ENCODE peak calls at places on chromosomes 13 and 19, in seven cellular contexts. R is right lobe of liver; T is CD8-positive, alpha-beta T cell; X is trophoblast cell; N is PC-9; E is CD4-positive, alpha-beta T cell; Q is right atrium auricular region. S is an unnamed sample.

GRCh38 chr19:1854032-1854541 is 5.8 kb upstream of the REXO1 start:
- DNase-seq in N (no peak), Q (no peak), E (no peak), X (no peak), R (no peak), T (no peak), S (no peak)

GRCh38 chr13:113489171-113489548 is 1.4 kb downstream of the DCUN1D2 start:
- DNase-seq in R (no peak), T (no peak), X (peak; percentile 55), N (peak; percentile 15), E (no peak), Q (no peak), S (no peak)

GRCh38 chr19:42919757-42920079 is 2.0 kb upstream of the PSG6 start:
- DNase-seq in E (no peak), X (no peak), R (no peak), Q (no peak), T (no peak), N (no peak), S (no peak)

GRCh38 chr19:32255566-32256295 is 89.7 kb upstream of the ZNF507 start:
- DNase-seq in E (no peak), N (no peak), Q (no peak), T (no peak), R (no peak), X (no peak), S (no peak)

GRCh38 chr13:111652676-111653075 is 332.2 kb downstream of the TEX29 start:
- DNase-seq in T (no peak), Q (no peak), X (no peak), N (no peak), R (no peak), E (no peak), S (no peak)

GRCh38 chr19:5157186-5157585 is 183.4 kb downstream of the PTPRS start:
- DNase-seq in Q (no peak), T (no peak), R (no peak), N (no peak), E (no peak), X (no peak), S (no peak)

GRCh38 chr19:18059297-18059696 is 27.4 kb downstream of the IL12RB1 start:
- DNase-seq in E (no peak), Q (no peak), R (no peak), X (no peak), N (no peak), T (no peak), S (no peak)

GRCh38 chr13:92074658-92075057 is 676.2 kb downstream of the GPC5 start:
- DNase-seq in Q (no peak), E (no peak), T (no peak), N (no peak), R (no peak), X (peak; percentile 4), S (no peak)

GRCh38 chr13:40477623-40478608 is 188.5 kb downstream of the FOXO1 start:
- DNase-seq in N (no peak), E (no peak), T (no peak), X (no peak), R (peak; percentile 80), Q (peak; percentile 90), S (no peak)

GRCh38 chr13:62129000-62129551 is 713.4 kb upstream of the PCDH20 start:
- DNase-seq in E (no peak), Q (no peak), T (no peak), X (no peak), N (no peak), R (no peak), S (no peak)

GRCh38 chr19:10295847-10296591 is 6.3 kb downstream of the ICAM5 start:
- DNase-seq in N (no peak), Q (no peak), T (no peak), X (no peak), R (no peak), E (no peak), S (no peak)

GRCh38 chr13:52848455-52849190 is at the start of gene PCDH8:
- DNase-seq in R (no peak), E (no peak), X (no peak), Q (no peak), N (no peak), T (no peak), S (no peak)

GRCh38 chr13:114122591-114123211 is 9.7 kb downstream of the RASA3 start:
- DNase-seq in R (no peak), X (no peak), E (no peak), Q (no peak), T (no peak), N (no peak), S (no peak)

GRCh38 chr19:38658462-38659306 is 11.2 kb downstream of the ACTN4 start:
- DNase-seq in R (no peak), X (peak; percentile 98), E (no peak), N (peak; percentile 70), Q (no peak), T (no peak), S (no peak)

GRCh38 chr13:113196970-113197737 is 11.3 kb downstream of the PCID2 start:
- DNase-seq in N (no peak), R (no peak), Q (no peak), T (no peak), X (no peak), E (no peak), S (no peak)

GRCh38 chr19:33430674-33431277 is 57.3 kb downstream of the CEBPG start:
- DNase-seq in T (peak; percentile 43), R (peak; percentile 71), X (peak; percentile 80), Q (no peak), E (peak; percentile 53), N (peak; percentile 65), S (peak; percentile 27)

GRCh38 chr13:113455384-113455783 is 2.1 kb upstream of the ADPRHL1 start:
- DNase-seq in X (no peak), N (no peak), R (no peak), T (no peak), Q (peak; percentile 56), E (no peak), S (no peak)

GRCh38 chr13:98487522-98487921 is 89.4 kb downstream of the STK24 start:
- DNase-seq in N (no peak), T (no peak), X (peak; percentile 57), E (no peak), R (no peak), Q (no peak), S (no peak)
- H3K9me3 ChIP-seq in N (no peaks in the 10 kb centered on the region), T (no peaks in the 10 kb centered on the region), X (no peaks in the 10 kb centered on the region), E (no peaks in the 10 kb centered on the region), R (no peaks in the 10 kb centered on the region), Q (no peaks in the 10 kb centered on the region), S (no peaks in the 10 kb centered on the region)

GRCh38 chr19:15644066-15644741 is 3.5 kb downstream of the CYP4F3 start:
- DNase-seq in Q (no peak), R (peak; percentile 74), X (no peak), T (no peak), N (no peak), E (no peak), S (no peak)

GRCh38 chr19:15641901-15642491 is 1.3 kb downstream of the CYP4F3 start:
- DNase-seq in R (no peak), Q (no peak), X (no peak), N (no peak), E (no peak), T (no peak), S (no peak)

GRCh38 chr19:15640904-15641597 is 354 bp downstream of the CYP4F3 start:
- DNase-seq in T (no peak), X (no peak), R (peak; percentile 86), Q (no peak), N (no peak), E (no peak), S (no peak)

GRCh38 chr19:15643387-15643786 is 2.7 kb downstream of the CYP4F3 start:
- DNase-seq in E (no peak), T (no peak), R (peak; percentile 74), Q (no peak), X (no peak), N (no peak), S (no peak)

GRCh38 chr19:15642807-15643206 is 2.1 kb downstream of the CYP4F3 start:
- DNase-seq in T (no peak), E (no peak), R (no peak), X (no peak), Q (no peak), N (no peak), S (no peak)
- H3K9me3 ChIP-seq in T (no peaks in the 10 kb centered on the region), E (no peaks in the 10 kb centered on the region), R (no peaks in the 10 kb centered on the region), X (peaks cover 70% of the 10 kb centered on the region), Q (no peaks in the 10 kb centered on the region), N (no peaks in the 10 kb centered on the region), S (no peaks in the 10 kb centered on the region)

GRCh38 chr19:57719424-57719823 is 8.0 kb downstream of the ZNF671 start:
- DNase-seq in T (no peak), R (no peak), N (no peak), Q (no peak), E (no peak), X (no peak), S (no peak)

GRCh38 chr19:57720878-57721277 is 6.5 kb downstream of the ZNF671 start:
- DNase-seq in X (no peak), N (no peak), Q (no peak), T (no peak), R (no peak), E (no peak), S (no peak)

DNA sequence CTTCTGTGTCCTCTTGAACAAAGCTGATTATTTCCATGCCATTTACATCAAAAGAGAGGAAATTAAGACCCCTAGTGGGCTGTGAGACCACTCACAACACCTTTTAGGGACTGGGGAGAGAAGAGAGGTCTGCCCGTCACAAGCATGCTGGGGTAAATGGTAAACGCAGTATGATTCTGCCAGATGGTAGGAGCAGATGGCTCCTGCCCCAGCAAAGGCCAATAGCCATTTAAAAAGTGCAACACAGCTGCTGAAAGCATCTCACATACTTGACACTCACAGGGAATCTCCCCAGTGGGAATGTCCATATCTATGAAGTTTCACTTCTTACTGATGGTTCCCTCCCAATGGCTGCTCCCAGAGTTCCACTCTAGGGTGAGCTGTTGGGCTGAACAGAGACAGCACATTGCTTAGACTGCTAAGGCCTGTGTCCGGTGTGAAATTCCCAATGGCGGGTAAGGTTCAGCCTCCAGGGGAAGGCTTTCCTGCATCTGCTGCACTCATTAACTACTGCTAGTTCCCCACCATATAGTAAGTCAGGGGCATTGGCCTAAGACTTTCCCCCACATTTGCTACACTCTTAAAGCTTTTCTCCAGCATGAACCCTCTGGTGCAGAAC is 7.4 kb downstream of the ZNF671 start:
- DNase-seq in T (no peak), Q (no peak), X (no peak), N (no peak), E (no peak), R (no peak), S (no peak)
- H3K9me3 ChIP-seq in T (peaks cover 70% of the 10 kb centered on the region), Q (peaks cover 61% of the 10 kb centered on the region), X (peaks cover 5% of the 10 kb centered on the region), N (peaks cover 18% of the 10 kb centered on the region), E (peaks cover 72% of the 10 kb centered on the region), R (no peaks in the 10 kb centered on the region), S (peaks cover 91% of the 10 kb centered on the region)

GRCh38 chr13:19069684-19070397 is 111.8 kb downstream of the TUBA3C start:
- DNase-seq in Q (peak; percentile 23), E (no peak), X (no peak), R (no peak), T (no peak), N (no peak), S (no peak)

GRCh38 chr13:19070398-19070735 is 111.3 kb downstream of the TUBA3C start:
- DNase-seq in R (no peak), T (no peak), X (no peak), E (no peak), N (no peak), Q (peak; percentile 18), S (no peak)

GRCh38 chr13:19072543-19072942 is 109.1 kb downstream of the TUBA3C start:
- DNase-seq in E (no peak), T (no peak), R (no peak), X (no peak), Q (no peak), N (no peak), S (no peak)

GRCh38 chr13:19071161-19071936 is 110.3 kb downstream of the TUBA3C start:
- DNase-seq in Q (peak; percentile 44), E (no peak), N (no peak), T (no peak), X (no peak), R (no peak), S (no peak)

GRCh38 chr13:19067767-19068166 is 113.9 kb downstream of the TUBA3C start:
- DNase-seq in Q (no peak), E (no peak), X (no peak), R (no peak), T (no peak), N (no peak), S (no peak)
- H3K9me3 ChIP-seq in Q (peaks cover 6% of the 10 kb centered on the region), E (peaks cover 6% of the 10 kb centered on the region), X (peaks cover 45% of the 10 kb centered on the region), R (no peaks in the 10 kb centered on the region), T (no peaks in the 10 kb centered on the region), N (no peaks in the 10 kb centered on the region), S (peaks cover 3% of the 10 kb centered on the region)

S was measured in CD4-positive, CD25-positive, alpha-beta regulatory T cell.